ENCODE peak calls at places on chromosomes 13 and 19, in six cellular contexts. Q, H, K, M, R and W are unnamed samples.

GRCh38 chr19:5436101-5436947 is 18.9 kb upstream of the ZNRF4 start:
- DNase-seq in Q (no peak), H (no peak), K (peak), M (no peak), R (peak), W (peak)

GRCh38 chr19:57305056-57305455 is 15.2 kb upstream of the ZNF543 start:
- DNase-seq in Q (no peak), H (no peak), K (peak), M (no peak), R (no peak), W (no peak)

GRCh38 chr13:46354143-46355087 is 32.6 kb downstream of the RUBCNL start:
- DNase-seq in Q (no peak), H (no peak), K (peak), M (no peak), R (peak), W (peak)

GRCh38 chr19:7497292-7497691 is 8.5 kb upstream of the PEX11G start:
- DNase-seq in Q (no peak), H (no peak), K (peak), M (no peak), R (no peak), W (no peak)

GRCh38 chr19:32165176-32165575 is 180.2 kb upstream of the ZNF507 start:
- DNase-seq in Q (no peak), H (peak), K (no peak), M (no peak), R (no peak), W (no peak)

GRCh38 chr13:25911020-25911419 is 140.8 kb downstream of the SHISA2 start:
- DNase-seq in Q (no peak), H (no peak), K (no peak), M (no peak), R (no peak), W (no peak)

GRCh38 chr19:33304760-33305647 is 2.7 kb upstream of the CEBPA start:
- DNase-seq in Q (peak), H (peak), K (no peak), M (no peak), R (no peak), W (no peak)

GRCh38 chr13:45751882-45752281 is 49.8 kb downstream of the CBY2 start:
- DNase-seq in Q (no peak), H (no peak), K (no peak), M (no peak), R (no peak), W (no peak)

GRCh38 chr19:4732680-4733114 is 9.1 kb upstream of the DPP9 start:
- DNase-seq in Q (peak), H (no peak), K (peak), M (peak), R (peak), W (peak)